ENCODE peak calls at places on chromosome 14, in ten cellular contexts. F, G, X, H, N, M, Y, V, E and P are unnamed samples.

GRCh38 chr14:32382704-32383103 is 53.6 kb downstream of the AKAP6 start:
- DNase-seq in Y (peak), E (no peak), V (no peak), F (peak), G (no peak), M (no peak), X (peak), N (peak), H (no peak), P (peak)

GRCh38 chr14:95040723-95041476 is 116.4 kb downstream of the DICER1 start:
- DNase-seq in N (no peak), F (no peak), G (no peak), M (no peak), X (no peak), Y (no peak), V (no peak), H (peak), E (peak), P (peak)

GRCh38 chr14:97164014-97164413 is 366.8 kb downstream of the VRK1 start:
- DNase-seq in H (no peak), E (no peak), Y (no peak), M (no peak), F (peak), V (no peak), N (no peak), X (no peak), G (no peak), P (no peak)

GRCh38 chr14:93957333-93957710 is 19.0 kb downstream of the ASB2 start:
- DNase-seq in X (no peak), N (no peak), V (no peak), E (no peak), H (no peak), F (no peak), G (no peak), M (peak), Y (no peak), P (no peak)

GRCh38 chr14:53044486-53044885 is 93.6 kb upstream of the FERMT2 start:
- DNase-seq in Y (no peak), H (no peak), N (no peak), M (no peak), E (no peak), F (peak), X (no peak), V (no peak), G (no peak), P (peak)

GRCh38 chr14:97177016-97177415 is 379.8 kb downstream of the VRK1 start:
- DNase-seq in H (no peak), V (no peak), F (peak), N (peak), E (no peak), M (no peak), G (no peak), Y (peak), X (peak), P (no peak)

GRCh38 chr14:87005336-87005735 is 987.6 kb downstream of the GALC start:
- DNase-seq in E (no peak), F (no peak), H (no peak), V (no peak), M (no peak), G (no peak), Y (no peak), N (no peak), X (no peak), P (peak)

GRCh38 chr14:100674897-100675618 is 51.6 kb upstream of the DLK1 start:
- DNase-seq in F (no peak), Y (no peak), H (no peak), N (no peak), G (no peak), E (no peak), M (no peak), X (no peak), V (no peak), P (no peak)

GRCh38 chr14:96625436-96625945 is 123.3 kb downstream of the PAPOLA start:
- DNase-seq in E (no peak), Y (no peak), H (no peak), M (no peak), N (no peak), V (no peak), X (no peak), F (no peak), G (no peak), P (no peak)

GRCh38 chr14:88255196-88255595 is 67.9 kb downstream of the KCNK10 start:
- DNase-seq in F (no peak), E (no peak), N (no peak), G (no peak), H (no peak), M (no peak), V (no peak), X (no peak), Y (no peak), P (no peak)

GRCh38 chr14:38721822-38722431 is 381.1 kb downstream of the SEC23A start:
- DNase-seq in X (peak), N (peak), H (peak), V (peak), E (no peak), Y (peak), F (peak), M (peak), G (peak), P (peak)

GRCh38 chr14:23665302-23666016 is 29.3 kb downstream of the DHRS2 start:
- DNase-seq in F (peak), V (no peak), N (no peak), X (peak), M (no peak), E (no peak), H (no peak), G (no peak), Y (peak), P (no peak)

GRCh38 chr14:66540038-66540437 is 32.1 kb downstream of the GPHN start:
- DNase-seq in X (no peak), M (no peak), V (no peak), E (no peak), G (no peak), N (no peak), F (no peak), Y (no peak), H (no peak), P (no peak)

GRCh38 chr14:96626916-96627315 is 124.7 kb downstream of the PAPOLA start:
- DNase-seq in H (no peak), E (no peak), F (peak), V (no peak), N (no peak), M (no peak), Y (no peak), X (no peak), G (no peak), P (no peak)

GRCh38 chr14:98949506-98950135 is 322.4 kb downstream of the BCL11B start:
- DNase-seq in Y (no peak), M (peak), G (no peak), V (no peak), F (no peak), H (no peak), N (peak), X (no peak), E (no peak), P (no peak)

GRCh38 chr14:61254803-61255526 is 26.2 kb downstream of the TMEM30B start:
- DNase-seq in F (no peak), M (no peak), Y (no peak), N (peak), H (no peak), G (no peak), V (no peak), X (no peak), E (no peak), P (no peak)

GRCh38 chr14:36773558-36773957 is 111.9 kb downstream of the PAX9 start:
- DNase-seq in X (no peak), N (no peak), Y (no peak), V (no peak), M (no peak), H (no peak), E (no peak), G (no peak), F (peak), P (no peak)

DNA sequence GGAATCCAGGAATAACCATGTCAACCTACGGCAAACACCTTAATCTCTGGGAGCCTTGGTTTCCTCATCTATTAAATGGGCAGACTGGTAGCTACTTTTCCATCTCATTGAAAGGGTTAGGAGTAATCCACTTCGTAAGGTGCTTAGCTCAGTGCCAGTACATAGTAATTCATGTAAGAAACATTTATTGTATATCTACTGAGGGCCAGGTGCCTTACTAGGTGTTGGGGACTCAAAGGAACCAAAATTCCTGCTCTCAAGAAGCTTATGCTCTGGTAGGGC is 152.6 kb downstream of the ZFP36L1 start:
- DNase-seq in X (no peak), F (no peak), E (no peak), V (no peak), Y (no peak), N (no peak), G (no peak), H (no peak), M (no peak), P (no peak)
- TF ChIP-seq CTCF in X (no peak), F (no peak), E (no peak), V (no peak), Y (no peak), N (no peak), G (no peak), H (no peak), M (no peak), P (no peak)

GRCh38 chr14:90587918-90588317 is 191.1 kb downstream of the CALM1 start:
- DNase-seq in Y (no peak), F (no peak), N (no peak), V (no peak), M (peak), X (no peak), E (peak), H (no peak), G (no peak), P (no peak)
- H3K4me3 ChIP-seq in Y (no peak), F (no peak), N (no peak), V (no peak), M (no peak), X (no peak), E (no peak), H (no peak), G (no peak), P (no peak)

GRCh38 chr14:104926619-104927431 is 2.1 kb downstream of the PLD4 start:
- DNase-seq in G (peak), V (peak), H (no peak), N (no peak), E (no peak), M (no peak), X (no peak), F (no peak), Y (no peak), P (no peak)
- TF ChIP-seq CTCF in G (no peak), V (no peak), H (no peak), N (no peak), E (no peak), M (no peak), X (peak), F (no peak), Y (no peak), P (no peak)

DNA sequence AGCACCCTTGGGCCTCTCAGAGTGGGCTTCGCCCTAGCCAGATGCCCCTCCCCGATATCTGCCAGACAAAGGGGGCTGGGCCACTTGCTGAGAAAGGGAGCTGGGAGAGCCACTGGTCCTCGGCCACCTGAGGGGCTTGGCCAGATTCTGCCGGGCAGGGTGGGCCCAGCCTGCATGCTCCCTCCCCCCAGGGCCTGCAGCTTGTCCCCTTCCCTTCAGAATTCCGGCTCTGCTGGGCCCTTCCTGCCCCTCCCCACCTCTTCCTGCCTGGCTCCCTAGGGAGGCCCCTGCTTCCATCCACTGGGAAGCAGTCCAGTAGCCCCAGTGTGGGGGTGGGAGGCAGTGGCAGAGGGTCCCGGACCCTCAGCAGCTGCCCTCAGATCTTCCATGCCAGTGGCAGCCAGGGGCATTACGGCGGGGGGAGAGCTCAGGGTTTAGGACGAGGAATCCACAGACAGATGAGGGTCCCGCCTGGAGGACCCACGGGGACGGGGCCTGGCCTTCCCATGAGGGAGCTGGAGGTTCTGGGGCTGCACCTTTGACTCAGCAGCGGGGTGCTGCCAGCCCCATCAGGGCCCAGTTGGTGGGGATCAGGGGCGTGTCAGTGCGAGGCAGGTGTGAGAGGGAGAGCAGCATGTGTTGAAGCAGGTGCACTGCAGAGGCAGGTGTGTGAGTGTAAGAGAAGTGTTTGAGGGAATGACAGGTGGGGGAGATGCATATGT is 2.5 kb downstream of the CRIP2 start:
- DNase-seq in F (no peak), H (no peak), X (no peak), E (no peak), G (no peak), M (no peak), N (no peak), V (peak), Y (no peak), P (no peak)
- H3K4me3 ChIP-seq in F (peak), H (peak), X (no peak), E (peak), G (no peak), M (peak), N (no peak), V (peak), Y (no peak), P (peak)

GRCh38 chr14:104725772-104726548 is 1.9 kb downstream of the ADSS1 start:
- DNase-seq in X (no peak), N (no peak), M (peak), F (no peak), V (no peak), H (no peak), G (no peak), Y (no peak), E (no peak), P (no peak)
- TF ChIP-seq CTCF in X (no peak), N (no peak), M (no peak), F (no peak), V (no peak), H (no peak), G (no peak), Y (no peak), E (no peak), P (no peak)

GRCh38 chr14:103542545-103543088 is 13.6 kb downstream of the TRMT61A start:
- DNase-seq in M (no peak), F (no peak), E (no peak), X (peak), N (peak), Y (no peak), H (no peak), G (no peak), V (peak), P (no peak)
- H3K4me3 ChIP-seq in M (no peak), F (no peak), E (no peak), X (no peak), N (peak), Y (no peak), H (no peak), G (no peak), V (peak), P (no peak)

GRCh38 chr14:56878766-56879165 is 68.5 kb upstream of the OTX2 start:
- DNase-seq in H (no peak), V (no peak), M (no peak), E (no peak), Y (no peak), X (no peak), F (peak), G (no peak), N (no peak), P (no peak)

GRCh38 chr14:56868660-56869059 is 58.4 kb upstream of the OTX2 start:
- DNase-seq in H (no peak), X (peak), F (no peak), E (no peak), Y (no peak), V (no peak), M (no peak), N (no peak), G (no peak), P (no peak)

GRCh38 chr14:56870336-56870735 is 60.1 kb upstream of the OTX2 start:
- DNase-seq in N (no peak), Y (no peak), H (no peak), F (no peak), E (no peak), V (no peak), M (no peak), X (no peak), G (no peak), P (no peak)

GRCh38 chr14:56875104-56875675 is 64.9 kb upstream of the OTX2 start:
- DNase-seq in H (no peak), M (no peak), X (no peak), F (no peak), E (no peak), Y (no peak), N (no peak), G (no peak), V (no peak), P (no peak)

DNA sequence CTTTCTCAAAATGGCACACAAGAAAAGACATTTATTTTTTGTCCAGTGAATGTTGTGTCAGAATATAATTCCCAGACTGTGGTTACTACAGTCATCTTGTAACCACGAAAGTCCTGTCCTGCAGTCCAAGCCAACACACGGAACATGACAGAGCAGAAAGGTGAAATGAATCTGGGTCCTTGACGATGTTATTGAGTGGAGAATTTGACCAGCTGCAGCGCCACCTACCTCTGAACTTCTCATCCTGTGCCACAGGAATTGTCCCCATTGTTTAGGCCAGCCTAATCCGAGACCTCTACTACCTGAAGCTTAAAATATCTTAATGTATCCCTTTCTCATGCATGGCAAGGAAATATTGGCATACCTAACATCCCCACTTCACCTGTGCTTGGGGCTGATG is 64.1 kb upstream of the OTX2 start:
- DNase-seq in V (no peak), G (no peak), Y (peak), M (no peak), E (no peak), X (peak), F (peak), N (peak), H (peak), P (no peak)
- TF ChIP-seq CTCF in V (peak), G (peak), Y (peak), M (no peak), E (peak), X (peak), F (peak), N (peak), H (peak), P (no peak)

GRCh38 chr14:77270361-77271112 is 469 bp downstream of the NGB start:
- DNase-seq in G (no peak), H (no peak), Y (no peak), V (no peak), M (no peak), X (no peak), E (no peak), F (no peak), N (peak), P (no peak)

GRCh38 chr14:77268989-77269595 is 1.9 kb downstream of the NGB start:
- DNase-seq in H (no peak), G (no peak), F (no peak), Y (peak), X (peak), V (no peak), M (no peak), N (no peak), E (no peak), P (no peak)

GRCh38 chr14:77273796-77274195 is 2.8 kb upstream of the NGB start:
- DNase-seq in X (no peak), H (no peak), E (no peak), F (no peak), N (no peak), Y (no peak), G (no peak), V (no peak), M (no peak), P (no peak)

GRCh38 chr14:77272261-77272660 is 1.3 kb upstream of the NGB start:
- DNase-seq in V (no peak), E (no peak), X (no peak), N (no peak), Y (no peak), G (no peak), H (no peak), F (no peak), M (no peak), P (no peak)

GRCh38 chr14:77271113-77271710 is at the start of gene NGB:
- DNase-seq in G (no peak), E (no peak), N (peak), X (no peak), H (no peak), Y (no peak), V (no peak), F (no peak), M (no peak), P (no peak)
- H3K4me3 ChIP-seq in G (no peak), E (no peak), N (peak), X (no peak), H (no peak), Y (no peak), V (peak), F (no peak), M (no peak), P (no peak)

DNA sequence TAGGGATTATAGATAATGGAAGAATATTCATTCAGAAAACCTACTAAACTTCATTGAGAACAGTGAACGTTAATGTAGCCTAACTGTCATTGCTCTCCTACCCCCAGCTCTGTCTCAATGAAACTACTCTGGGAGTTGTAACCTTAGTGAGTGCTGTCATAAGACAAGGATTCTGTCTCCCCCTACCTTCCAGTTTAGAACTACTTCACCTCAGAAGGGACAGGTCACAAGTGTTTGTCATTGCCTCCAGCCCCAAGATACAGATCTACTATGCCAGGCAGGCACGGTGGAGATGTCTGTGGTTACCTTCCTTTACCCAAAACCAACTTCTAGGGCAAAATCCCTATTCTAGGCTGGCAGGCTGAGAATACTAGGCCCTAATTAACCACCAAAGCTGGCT is 833.1 kb upstream of the SEL1L start:
- DNase-seq in Y (no peak), N (peak), G (no peak), M (no peak), H (no peak), X (no peak), F (no peak), V (no peak), E (no peak), P (no peak)
- TF ChIP-seq CTCF in Y (no peak), N (peak), G (no peak), M (no peak), H (no peak), X (peak), F (no peak), V (no peak), E (no peak), P (no peak)

GRCh38 chr14:74911704-74912103 is 11.4 kb downstream of the RPS6KL1 start:
- DNase-seq in Y (no peak), F (no peak), V (no peak), M (no peak), N (no peak), X (no peak), E (no peak), H (no peak), G (no peak), P (no peak)
- H3K4me3 ChIP-seq in Y (no peak), F (no peak), V (no peak), M (no peak), N (no peak), X (no peak), E (no peak), H (no peak), G (no peak), P (no peak)